ENCODE peak calls at places on chromosomes 4 and X, in seven cellular contexts. T is transverse colon, J is GM12892, X is esophagus muscularis mucosa, M is spleen, N is H1, S is adrenal gland. B is an unnamed sample.

GRCh38 chr4:73161527-73162185 is 92.1 kb upstream of the COX18 start:
- DNase-seq in X (no peak), M (no peak), S (no peak), N (no peak), J (no peak), T (no peak), B (no peak)

GRCh38 chrX:132270699-132271098 is 51.5 kb upstream of the RAP2C start:
- DNase-seq in J (no peak), T (peak; percentile 18), N (no peak), S (no peak), X (no peak), M (no peak), B (no peak)

GRCh38 chrX:108156934-108157466 is 65.4 kb downstream of the ATG4A start:
- DNase-seq in M (no peak), X (no peak), J (no peak), S (no peak), N (no peak), T (peak; percentile 13), B (no peak)

GRCh38 chr4:6620296-6620695 is 20.2 kb upstream of the MRFAP1 start:
- DNase-seq in M (peak; percentile 62), N (no peak), S (no peak), T (no peak), X (no peak), J (no peak), B (no peak)

GRCh38 chrX:100381613-100382012 is 28.5 kb downstream of the PCDH19 start:
- DNase-seq in M (no peak), T (no peak), J (no peak), N (no peak), S (no peak), X (no peak), B (no peak)

GRCh38 chr4:1748465-1748995 is 27.2 kb downstream of the TACC3 start:
- DNase-seq in M (peak; percentile 92), T (peak; percentile 81), X (no peak), S (peak; percentile 70), N (peak; percentile 57), J (peak; percentile 99), B (peak; percentile 91)

GRCh38 chr4:56007154-56007553 is 58.4 kb downstream of the CEP135 start:
- DNase-seq in M (no peak), T (no peak), X (no peak), J (no peak), N (no peak), S (no peak), B (no peak)

GRCh38 chr4:16745009-16745408 is 153.4 kb downstream of the LDB2 start:
- DNase-seq in S (peak; percentile 51), N (no peak), X (no peak), J (no peak), T (no peak), M (no peak), B (no peak)

GRCh38 chr4:82500106-82500738 is 61.6 kb downstream of the TMEM150C start:
- DNase-seq in S (no peak), N (no peak), X (no peak), J (no peak), M (no peak), T (no peak), B (no peak)

GRCh38 chr4:183485411-183486160 is 19.3 kb upstream of the ING2 start:
- DNase-seq in X (no peak), S (no peak), N (no peak), J (no peak), T (no peak), M (no peak), B (no peak)

GRCh38 chr4:182093947-182094346 is 149.3 kb upstream of the TENM3 start:
- DNase-seq in N (no peak), T (no peak), M (no peak), S (no peak), J (no peak), X (no peak), B (no peak)

GRCh38 chrX:109475174-109475891 is 6.6 kb downstream of the GUCY2F start:
- DNase-seq in X (no peak), M (no peak), J (no peak), T (no peak), S (peak; percentile 42), N (no peak), B (peak; percentile 35)

GRCh38 chr4:105227054-105227453 is 80.4 kb downstream of the TET2 start:
- DNase-seq in S (no peak), M (no peak), T (no peak), X (no peak), J (no peak), N (no peak), B (no peak)

GRCh38 chr4:173538903-173539445 is 8.9 kb upstream of the HAND2 start:
- DNase-seq in S (no peak), M (no peak), J (no peak), N (no peak), X (no peak), T (no peak), B (no peak)

GRCh38 chr4:84401669-84402068 is 97.4 kb downstream of the NKX6-1 start:
- DNase-seq in X (no peak), N (no peak), T (no peak), M (no peak), J (no peak), S (no peak), B (no peak)

GRCh38 chr4:153649572-153649991 is 34.5 kb upstream of the TLR2 start:
- DNase-seq in N (no peak), X (no peak), S (no peak), T (no peak), J (no peak), M (no peak), B (peak; percentile 56)

GRCh38 chr4:76090241-76090691 is 15.8 kb downstream of the ART3 start:
- DNase-seq in T (no peak), X (no peak), S (peak; percentile 51), M (no peak), J (no peak), N (no peak), B (peak; percentile 71)

GRCh38 chr4:76083386-76083785 is 8.9 kb downstream of the ART3 start:
- DNase-seq in S (no peak), J (no peak), M (no peak), X (no peak), N (no peak), T (no peak), B (no peak)

GRCh38 chr4:76087007-76087769 is 12.7 kb downstream of the ART3 start:
- DNase-seq in S (peak; percentile 51), J (no peak), M (no peak), X (no peak), N (peak; percentile 59), T (peak; percentile 37), B (peak; percentile 49)

GRCh38 chr4:76088719-76089118 is 14.2 kb downstream of the ART3 start:
- DNase-seq in T (no peak), N (no peak), S (no peak), M (no peak), X (no peak), J (no peak), B (no peak)

DNA sequence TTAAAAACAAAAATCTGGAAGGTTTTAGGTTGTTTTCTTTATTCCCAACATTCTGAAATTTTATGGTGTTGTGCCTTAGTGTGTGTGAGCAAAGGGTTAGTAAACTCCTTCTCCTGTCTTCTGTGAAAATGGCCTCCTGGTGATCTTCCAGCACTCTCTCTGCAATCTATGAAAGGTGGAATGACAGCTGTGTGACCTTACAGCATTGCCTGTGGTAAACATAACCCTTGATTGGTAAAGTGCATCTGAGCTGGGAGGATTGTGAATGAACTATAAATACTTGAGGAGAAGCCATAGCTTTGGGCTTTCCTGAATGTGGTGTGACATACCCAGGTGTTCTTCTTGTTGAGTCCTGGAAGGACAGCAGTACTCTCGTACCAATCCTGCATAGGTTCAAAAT is 10.0 kb downstream of the ART3 start:
- DNase-seq in T (no peak), M (no peak), J (no peak), N (no peak), S (no peak), X (no peak), B (no peak)
- TF ChIP-seq POLR2A in T (no peak), M (no peak), J (no peak), N (no peak), S (no peak), X (no peak), B (no peak)

GRCh38 chr4:45325112-45325462 is 598.7 kb upstream of the GNPDA2 start:
- DNase-seq in J (no peak), S (no peak), N (no peak), T (no peak), M (no peak), X (no peak), B (no peak)

GRCh38 chr4:45327544-45327943 is 601.2 kb upstream of the GNPDA2 start:
- DNase-seq in X (no peak), T (no peak), M (no peak), J (no peak), S (no peak), N (no peak), B (no peak)

GRCh38 chr4:45323453-45324058 is 597.2 kb upstream of the GNPDA2 start:
- DNase-seq in J (no peak), S (no peak), X (no peak), M (no peak), N (no peak), T (no peak), B (no peak)

DNA sequence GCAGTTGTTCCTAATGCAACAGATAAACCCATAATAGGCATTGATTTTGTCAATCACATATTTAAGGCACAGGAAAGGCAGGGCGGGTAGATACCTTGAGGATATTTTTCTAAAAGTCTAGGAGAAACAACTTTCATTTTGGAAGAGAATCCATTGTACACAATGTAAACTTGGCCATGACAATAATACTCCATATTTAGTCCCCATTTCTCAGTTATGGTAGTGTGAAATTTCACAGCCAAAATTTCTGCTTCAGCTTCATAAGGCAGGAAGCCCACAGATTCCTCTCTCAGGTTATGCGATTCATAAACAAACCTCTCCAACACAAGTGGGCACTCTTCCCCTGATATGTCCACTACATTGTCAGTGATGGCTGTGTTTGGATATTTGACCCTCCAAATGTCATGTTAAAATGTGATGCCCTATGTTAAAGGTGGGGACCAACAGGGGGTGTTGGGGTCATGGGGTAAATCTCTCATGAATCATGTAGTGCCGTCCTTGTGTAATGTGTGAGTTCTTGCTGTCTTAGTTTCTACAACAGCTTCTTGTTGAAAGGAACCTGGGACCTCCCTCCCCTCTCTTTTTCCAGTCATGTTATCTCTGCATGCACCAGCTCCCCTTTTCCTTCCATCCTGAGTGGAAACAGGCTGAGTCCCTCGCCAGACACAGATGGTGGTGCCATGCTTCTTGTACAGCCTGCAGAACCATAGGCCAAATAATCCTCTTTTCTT is 598.2 kb upstream of the GNPDA2 start:
- DNase-seq in T (no peak), J (no peak), X (no peak), N (no peak), M (no peak), S (no peak), B (no peak)
- TF ChIP-seq POLR2A in T (no peak), J (no peak), X (no peak), N (no peak), M (no peak), S (no peak), B (no peak)

GRCh38 chr4:89110541-89110985 is 770 bp upstream of the TIGD2 start:
- DNase-seq in N (no peak), S (no peak), J (no peak), T (no peak), M (no peak), X (no peak), B (no peak)
- TF ChIP-seq POLR2A in N (no peak), S (no peak), J (no peak), T (no peak), M (no peak), X (no peak), B (no peak)

DNA sequence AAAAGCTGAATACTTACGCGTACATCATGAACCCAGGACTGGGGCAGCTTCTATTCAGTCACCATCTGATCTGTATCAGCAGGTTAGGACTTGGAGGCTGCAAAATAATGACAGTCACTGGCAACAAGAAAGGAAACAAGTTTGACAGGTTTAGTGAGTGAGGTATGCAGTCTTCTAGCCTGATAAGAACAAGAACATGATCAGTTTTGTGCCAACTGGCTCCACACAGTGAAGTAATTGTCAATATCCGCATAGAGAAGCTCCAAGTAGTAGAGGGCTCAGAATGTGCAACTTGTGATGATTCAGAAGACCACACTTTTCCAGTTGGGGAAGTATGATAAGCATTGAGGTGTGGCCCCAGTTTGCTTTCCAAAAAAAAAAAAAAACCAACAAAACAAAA is at the start of gene TMPRSS11F:
- DNase-seq in X (no peak), T (no peak), J (no peak), S (no peak), M (no peak), N (no peak), B (peak; percentile 80)
- TF ChIP-seq POLR2A in X (no peak), T (no peak), J (no peak), S (no peak), M (no peak), N (no peak), B (no peak)

B was measured in erythroblast.